ENCODE peak calls at places on chromosomes 7 and 10, in six cellular contexts. E is CD4-positive, alpha-beta memory T cell; R is AG04450; H is GM23248; G is prostate gland; P is HFF-Myc. I is an unnamed sample.

GRCh38 chr7:153061913-153062528 is 302.5 kb downstream of the ACTR3B start:
- DNase-seq in E (no peak), R (no peak), H (no peak), G (no peak), P (no peak), I (no peak)

GRCh38 chr10:76301950-76302349 is 870.5 kb downstream of the LRMDA start:
- DNase-seq in E (no peak), R (no peak), H (no peak), G (no peak), P (no peak), I (no peak)

GRCh38 chr10:132990684-132991545 is 48.5 kb upstream of the CFAP46 start:
- DNase-seq in E (no peak), R (no peak), H (no peak), G (no peak), P (no peak), I (no peak)

GRCh38 chr7:35430547-35431153 is 176.8 kb upstream of the TBX20 start:
- DNase-seq in E (no peak), R (no peak), H (peak), G (no peak), P (no peak), I (no peak)

GRCh38 chr7:128879939-128880746 is 17.5 kb downstream of the ATP6V1F start:
- DNase-seq in E (no peak), R (no peak), H (peak), G (peak), P (no peak), I (peak)

GRCh38 chr7:123639646-123640045 is 16.0 kb upstream of the LMOD2 start:
- DNase-seq in E (no peak), R (no peak), H (no peak), G (no peak), P (no peak), I (no peak)

GRCh38 chr10:52322941-52323340 is 8.9 kb downstream of the DKK1 start:
- DNase-seq in E (no peak), R (no peak), H (peak), G (no peak), P (no peak), I (no peak)

GRCh38 chr7:48009257-48009656 is 19.6 kb downstream of the SUN3 start:
- DNase-seq in E (no peak), R (no peak), H (no peak), G (no peak), P (no peak), I (no peak)

GRCh38 chr10:63593576-63593975 is 72.4 kb downstream of the REEP3 start:
- DNase-seq in E (no peak), R (no peak), H (peak), G (no peak), P (no peak), I (no peak)

GRCh38 chr7:1883031-1883761 is 213.1 kb downstream of the ELFN1 start:
- DNase-seq in E (no peak), R (peak), H (peak), G (no peak), P (peak), I (no peak)

GRCh38 chr7:151459726-151460473 is 20.0 kb upstream of the CRYGN start:
- DNase-seq in E (no peak), R (peak), H (peak), G (peak), P (peak), I (peak)

GRCh38 chr10:124221356-124222297 is 128.2 kb upstream of the CHST15 start:
- DNase-seq in E (no peak), R (no peak), H (no peak), G (no peak), P (peak), I (no peak)

GRCh38 chr7:51471199-51472016 is 154.8 kb upstream of the COBL start:
- DNase-seq in E (no peak), R (no peak), H (no peak), G (no peak), P (no peak), I (peak)

GRCh38 chr10:119495061-119495505 is 47.4 kb downstream of the RGS10 start:
- DNase-seq in E (no peak), R (no peak), H (peak), G (no peak), P (no peak), I (no peak)

GRCh38 chr10:61639952-61640351 is 22.8 kb upstream of the CABCOCO1 start:
- DNase-seq in E (no peak), R (no peak), H (no peak), G (no peak), P (no peak), I (no peak)

GRCh38 chr7:35558841-35559240 is 136.1 kb downstream of the HERPUD2 start:
- DNase-seq in E (no peak), R (no peak), H (no peak), G (no peak), P (no peak), I (no peak)

GRCh38 chr7:28190077-28190476 is 9.5 kb upstream of the JAZF1 start:
- DNase-seq in E (no peak), R (no peak), H (no peak), G (no peak), P (no peak), I (no peak)
- H3K4me3 ChIP-seq in E (no peak), R (no peak), H (no peak), G (no peak), P (no peak), I (no peak)

GRCh38 chr10:99917963-99918825 is 91.6 kb downstream of the DNMBP start:
- DNase-seq in E (no peak), R (no peak), H (peak), G (peak), P (peak), I (no peak)
- H3K4me3 ChIP-seq in E (no peak), R (peak), H (peak), G (peak), P (no peak), I (no peak)

DNA sequence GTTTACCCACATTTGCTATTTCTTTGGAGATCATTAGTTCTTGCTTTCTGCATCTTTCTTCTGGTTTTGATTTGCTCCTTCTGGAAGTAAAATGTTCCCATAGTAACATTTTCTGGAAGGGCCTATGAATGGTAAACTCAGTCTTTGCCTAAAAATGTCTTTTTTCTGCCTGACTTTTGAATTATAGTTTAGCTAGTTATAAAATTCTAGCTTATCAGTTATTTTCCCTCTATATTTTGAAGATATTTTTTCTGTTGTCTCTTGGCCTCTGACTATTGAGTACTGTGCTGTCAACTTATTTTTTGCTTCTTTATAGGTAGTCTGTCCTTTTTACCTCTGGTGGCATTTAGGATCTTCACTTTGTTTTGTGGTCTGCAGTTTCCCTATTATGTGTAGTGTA is 21.6 kb upstream of the MTURN start:
- DNase-seq in E (no peak), R (no peak), H (no peak), G (no peak), P (no peak), I (no peak)
- H3K4me3 ChIP-seq in E (no peak), R (no peak), H (no peak), G (no peak), P (no peak), I (no peak)

DNA sequence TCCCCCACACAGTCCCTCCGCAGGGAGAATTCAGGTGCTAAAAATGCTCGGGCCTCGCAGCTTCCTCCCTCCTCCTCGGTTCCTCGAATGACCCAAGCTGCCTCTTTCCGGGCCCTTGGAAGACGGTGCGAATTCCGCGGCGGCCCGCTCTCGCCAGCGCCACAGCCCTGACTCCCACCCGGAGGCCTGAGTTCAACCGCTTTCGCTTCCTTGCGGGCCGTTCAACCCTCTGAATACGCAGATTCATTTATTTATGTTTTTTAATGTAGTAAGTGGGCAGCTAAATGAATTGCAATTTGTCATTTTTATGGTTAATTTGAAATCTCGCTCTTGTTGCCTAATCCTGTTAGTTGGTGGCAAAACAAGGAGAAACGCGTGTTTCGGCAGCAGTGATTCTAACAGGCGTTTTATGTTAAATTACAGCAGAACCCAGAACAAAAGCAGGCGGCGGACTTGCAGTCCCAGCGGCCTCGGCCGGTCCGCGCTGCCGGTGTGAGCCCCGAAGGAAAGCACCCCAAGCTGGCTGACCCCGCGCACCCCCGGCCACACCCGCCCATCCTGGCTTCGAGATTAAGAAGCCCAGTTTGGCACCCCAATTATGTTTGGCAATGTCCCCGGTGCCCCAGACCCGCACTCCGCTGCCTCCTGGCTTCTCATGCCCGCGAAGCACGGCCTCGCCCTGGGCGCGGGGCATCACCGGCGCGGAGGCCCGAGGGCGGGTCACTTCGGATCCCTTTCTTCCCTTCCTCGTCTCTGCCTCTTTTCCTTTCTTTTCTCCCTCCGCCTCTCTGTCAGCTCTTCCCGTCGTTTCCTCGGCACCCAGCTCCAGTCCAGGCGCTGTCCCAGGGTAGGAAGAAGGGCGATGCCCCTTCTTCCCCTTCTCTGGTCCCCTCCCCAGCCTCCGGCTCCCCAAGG is 75.9 kb downstream of the INSIG1 start:
- DNase-seq in E (no peak), R (no peak), H (peak), G (no peak), P (no peak), I (no peak)
- H3K4me3 ChIP-seq in E (no peak), R (peak), H (peak), G (no peak), P (no peak), I (peak)

DNA sequence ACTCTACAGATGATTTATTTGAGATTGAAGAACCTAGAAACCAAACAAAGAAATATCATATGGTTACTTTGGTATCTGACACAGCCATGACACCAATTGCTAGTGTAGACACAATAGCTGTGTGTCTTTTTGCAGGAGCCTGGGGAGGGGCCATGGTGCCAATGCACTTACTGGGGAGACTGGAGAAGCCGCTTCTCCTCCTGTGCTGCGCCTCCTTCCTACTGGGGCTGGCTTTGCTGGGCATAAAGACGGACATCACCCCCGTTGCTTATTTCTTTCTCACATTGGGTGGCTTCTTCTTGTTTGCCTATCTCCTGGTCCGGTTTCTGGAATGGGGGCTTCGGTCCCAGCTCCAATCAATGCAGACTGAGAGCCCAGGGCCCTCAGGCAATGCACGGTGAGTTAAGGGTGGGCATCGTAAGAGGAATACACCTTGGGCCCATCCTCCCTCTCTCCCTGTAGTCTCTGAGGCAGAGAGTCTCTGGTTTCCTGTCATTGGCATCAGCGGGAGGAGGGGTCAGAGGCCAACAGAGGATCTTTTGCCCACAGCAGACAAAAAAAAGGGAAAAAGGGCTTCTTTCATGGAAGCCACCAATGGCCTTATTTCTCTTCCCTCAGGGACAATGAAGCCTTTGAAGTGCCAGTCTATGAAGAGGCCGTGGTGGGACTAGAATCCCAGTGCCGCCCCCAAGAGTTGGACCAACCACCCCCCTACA is 1.2 kb downstream of the TMEM139 start:
- DNase-seq in E (no peak), R (no peak), H (no peak), G (no peak), P (no peak), I (no peak)
- H3K4me3 ChIP-seq in E (no peak), R (no peak), H (no peak), G (no peak), P (no peak), I (peak)

GRCh38 chr7:108360058-108360800 is 96.0 kb downstream of the NRCAM start:
- DNase-seq in E (no peak), R (no peak), H (no peak), G (no peak), P (no peak), I (no peak)

GRCh38 chr7:108363659-108364058 is 92.6 kb downstream of the NRCAM start:
- DNase-seq in E (no peak), R (no peak), H (no peak), G (no peak), P (no peak), I (no peak)

DNA sequence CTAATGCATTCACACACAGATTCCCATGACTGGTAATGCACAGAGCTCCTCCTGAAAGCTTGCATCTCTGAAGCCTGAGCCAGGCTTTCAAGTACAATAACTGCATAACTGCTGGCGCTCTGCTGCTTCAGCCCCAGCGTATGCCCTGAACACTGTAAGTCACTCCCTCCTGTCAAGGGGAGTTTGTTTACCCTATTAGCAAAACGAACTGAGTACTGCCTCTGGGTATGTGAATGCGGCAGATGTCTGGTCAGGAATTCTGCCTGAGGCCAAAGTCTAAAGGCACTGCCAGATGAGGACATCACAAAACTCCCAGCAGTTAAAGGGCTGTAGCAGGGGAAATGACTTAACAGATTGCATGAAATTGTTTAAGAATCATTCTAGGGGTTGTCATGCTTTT is 97.7 kb downstream of the NRCAM start:
- DNase-seq in E (no peak), R (peak), H (peak), G (no peak), P (peak), I (peak)
- H3K4me3 ChIP-seq in E (no peak), R (no peak), H (no peak), G (no peak), P (no peak), I (peak)

DNA sequence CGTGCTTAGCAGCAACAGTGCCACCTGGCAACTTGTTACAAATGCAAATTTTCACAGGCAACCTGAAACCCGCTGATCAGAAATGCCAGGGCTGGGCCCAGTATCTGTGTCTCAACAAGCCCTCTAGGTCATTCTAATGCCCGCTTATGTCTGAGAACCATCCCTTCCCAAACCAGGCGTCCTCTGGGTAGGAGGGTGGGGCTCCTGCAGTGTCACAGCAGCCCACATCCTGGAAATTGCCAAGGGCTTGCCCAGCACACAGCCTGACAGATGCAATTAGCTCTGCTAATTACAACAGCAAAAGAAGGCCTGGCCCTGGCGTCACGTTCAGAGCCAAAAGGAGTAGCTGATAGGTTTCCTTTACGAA is 15.9 kb downstream of the ITPRIP start:
- DNase-seq in E (no peak), R (no peak), H (no peak), G (peak), P (no peak), I (no peak)
- H3K4me3 ChIP-seq in E (peak), R (no peak), H (no peak), G (no peak), P (no peak), I (no peak)

GRCh38 chr10:97331304-97331703 is 3.2 kb downstream of the FRAT2 start:
- DNase-seq in E (no peak), R (no peak), H (no peak), G (no peak), P (no peak), I (no peak)
- H3K4me3 ChIP-seq in E (no peak), R (no peak), H (peak), G (peak), P (peak), I (peak)

GRCh38 chr7:69967699-69968450 is 369.6 kb downstream of the AUTS2 start:
- DNase-seq in E (no peak), R (no peak), H (no peak), G (no peak), P (no peak), I (no peak)

GRCh38 chr7:69962856-69963149 is 364.5 kb downstream of the AUTS2 start:
- DNase-seq in E (no peak), R (no peak), H (no peak), G (no peak), P (no peak), I (no peak)

GRCh38 chr7:69963388-69963787 is 365.1 kb downstream of the AUTS2 start:
- DNase-seq in E (no peak), R (no peak), H (no peak), G (no peak), P (no peak), I (no peak)

GRCh38 chr7:69968969-69969368 is 370.7 kb downstream of the AUTS2 start:
- DNase-seq in E (no peak), R (no peak), H (no peak), G (no peak), P (no peak), I (no peak)

DNA sequence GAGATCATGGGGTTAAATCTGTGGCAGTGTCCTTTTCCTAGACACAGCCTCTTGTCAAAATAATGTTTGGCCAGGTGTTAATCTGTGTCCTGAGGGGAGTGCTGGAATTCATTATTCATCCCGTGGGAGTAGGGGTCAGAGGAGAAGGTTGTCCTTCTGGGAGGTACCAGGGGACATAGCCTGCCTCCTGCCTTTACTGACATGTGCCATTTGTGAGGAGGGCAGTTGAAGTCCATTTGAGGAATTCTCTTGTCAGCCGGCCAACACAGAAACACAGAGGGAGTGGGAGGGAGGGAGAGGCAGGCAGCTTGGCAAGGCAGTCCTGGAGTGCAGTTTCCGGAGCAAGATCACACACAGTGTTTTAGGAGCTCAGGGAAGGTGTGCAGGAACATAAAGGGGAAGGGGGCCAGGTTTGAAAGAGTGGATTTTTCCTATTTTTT is 368.9 kb downstream of the AUTS2 start:
- DNase-seq in E (no peak), R (no peak), H (no peak), G (no peak), P (no peak), I (no peak)
- H3K4me3 ChIP-seq in E (no peak), R (no peak), H (no peak), G (no peak), P (no peak), I (peak)

I was measured in pancreas.